ENCODE peak calls at places on chromosomes 4 and X, in four cellular contexts. Q is heart right ventricle, J is germinal center, E is T-helper 1 cell. Y is an unnamed sample.

GRCh38 chrX:13693341-13693871 is 4.5 kb downstream of the RAB9A start:
- DNase-seq in J (no peak), Q (no peak), E (no peak), Y (no peak)

GRCh38 chrX:1659664-1660461 is 45.0 kb downstream of the ASMT start:
- DNase-seq in Q (no peak), E (no peak), J (no peak), Y (no peak)

GRCh38 chr4:6122496-6122895 is 77.9 kb downstream of the JAKMIP1 start:
- DNase-seq in E (no peak), J (no peak), Q (no peak), Y (no peak)

GRCh38 chr4:78482281-78482680 is 69.3 kb upstream of the ANXA3 start:
- DNase-seq in J (no peak), E (no peak), Q (no peak), Y (no peak)

GRCh38 chr4:177964061-177964460 is 521.8 kb upstream of the AGA start:
- DNase-seq in E (no peak), Q (no peak), J (no peak), Y (no peak)

GRCh38 chr4:13264126-13264525 is 220.0 kb downstream of the RAB28 start:
- DNase-seq in J (no peak), E (no peak), Q (no peak), Y (no peak)

GRCh38 chr4:113539408-113539807 is 222.1 kb downstream of the CAMK2D start:
- DNase-seq in Q (no peak), E (no peak), J (no peak), Y (no peak)

GRCh38 chr4:95506264-95506663 is 42.5 kb downstream of the UNC5C start:
- DNase-seq in E (no peak), Q (no peak), J (no peak), Y (no peak)

GRCh38 chr4:156954598-156954997 is 17.0 kb downstream of the PDGFC start:
- DNase-seq in E (no peak), Q (no peak), J (no peak), Y (no peak)

GRCh38 chrX:10189317-10190268 is 32.8 kb downstream of the CLCN4 start:
- DNase-seq in J (peak; percentile 43), E (peak; percentile 9), Q (peak; percentile 58), Y (peak; percentile 46)

GRCh38 chr4:125388653-125389052 is 73.9 kb downstream of the FAT4 start:
- DNase-seq in Q (no peak), E (no peak), J (no peak), Y (peak; percentile 54)

GRCh38 chr4:6354626-6355025 is 85.0 kb downstream of the WFS1 start:
- DNase-seq in J (no peak), Q (no peak), E (no peak), Y (no peak)

GRCh38 chr4:123386608-123387007 is 10.0 kb upstream of the SPRY1 start:
- DNase-seq in J (no peak), Q (no peak), E (no peak), Y (no peak)

GRCh38 chr4:61555789-61556188 is 355.7 kb downstream of the ADGRL3 start:
- DNase-seq in J (no peak), E (no peak), Q (peak; percentile 7), Y (no peak)

GRCh38 chr4:74661427-74662171 is 132.7 kb downstream of the BTC start:
- DNase-seq in E (no peak), Q (no peak), J (no peak), Y (no peak)

GRCh38 chrX:71454222-71454621 is 78.7 kb upstream of the OGT start:
- DNase-seq in J (no peak), E (no peak), Q (no peak), Y (no peak)

GRCh38 chr4:6854098-6854744 is 55.4 kb upstream of the TBC1D14 start:
- DNase-seq in Q (no peak), E (no peak), J (peak; percentile 15), Y (no peak)

GRCh38 chr4:173443121-173443520 is 44.2 kb upstream of the SCRG1 start:
- DNase-seq in J (no peak), Q (no peak), E (no peak), Y (no peak)

GRCh38 chr4:56691425-56691824 is 10.3 kb upstream of the HOPX start:
- DNase-seq in E (no peak), Q (no peak), J (no peak), Y (no peak)

GRCh38 chrX:8820910-8821527 is 19.8 kb upstream of the FAM9A start:
- DNase-seq in Q (no peak), J (no peak), E (no peak), Y (no peak)

GRCh38 chr4:116573540-116573939 is 511.8 kb downstream of the TRAM1L1 start:
- DNase-seq in Q (no peak), E (no peak), J (no peak), Y (no peak)

GRCh38 chr4:48133668-48134444 is at the start of gene TXK:
- DNase-seq in J (no peak), Q (peak; percentile 39), E (no peak), Y (no peak)

GRCh38 chr4:132328761-132329160 is 820.3 kb upstream of the PCDH10 start:
- DNase-seq in E (no peak), J (no peak), Q (no peak), Y (no peak)

Y was measured in MG63.